ENCODE peak calls at places on chromosomes 3 and 15, in eight cellular contexts. One of them, this sample, is unnamed.

GRCh38 chr3:51681453-51681852 is 10.4 kb downstream of the TEX264 start:
- DNase-seq in RWPE2: no peak
- DNase-seq in spleen: peak; percentile 90
- DNase-seq in RWPE1: peak; percentile 52
- DNase-seq in thoracic aorta: no peak
- DNase-seq in psoas muscle: no peak
- DNase-seq in CD4-positive, alpha-beta T cell: peak; percentile 53
- DNase-seq in mesothelial cell of epicardium: no peak
- DNase-seq in this sample: no peak

GRCh38 chr15:70172561-70172960 is 74.8 kb upstream of the TLE3 start:
- DNase-seq in RWPE2: no peak
- DNase-seq in spleen: no peak
- DNase-seq in RWPE1: no peak
- DNase-seq in thoracic aorta: no peak
- DNase-seq in psoas muscle: no peak
- DNase-seq in CD4-positive, alpha-beta T cell: no peak
- DNase-seq in mesothelial cell of epicardium: no peak
- DNase-seq in this sample: no peak

GRCh38 chr15:36589971-36590370 is 10.5 kb downstream of the CDIN1 start:
- DNase-seq in RWPE2: no peak
- DNase-seq in spleen: no peak
- DNase-seq in RWPE1: no peak
- DNase-seq in thoracic aorta: no peak
- DNase-seq in psoas muscle: no peak
- DNase-seq in CD4-positive, alpha-beta T cell: no peak
- DNase-seq in mesothelial cell of epicardium: no peak
- DNase-seq in this sample: no peak

GRCh38 chr15:55319537-55320325 is 709 bp downstream of the PIGB start:
- DNase-seq in RWPE2: no peak
- DNase-seq in spleen: no peak
- DNase-seq in RWPE1: no peak
- DNase-seq in thoracic aorta: no peak
- DNase-seq in psoas muscle: no peak
- DNase-seq in CD4-positive, alpha-beta T cell: no peak
- DNase-seq in mesothelial cell of epicardium: no peak
- DNase-seq in this sample: no peak

GRCh38 chr15:62404194-62404985 is 239.3 kb upstream of the C2CD4B start:
- DNase-seq in RWPE2: no peak
- DNase-seq in spleen: no peak
- DNase-seq in RWPE1: no peak
- DNase-seq in thoracic aorta: no peak
- DNase-seq in psoas muscle: no peak
- DNase-seq in CD4-positive, alpha-beta T cell: no peak
- DNase-seq in mesothelial cell of epicardium: no peak
- DNase-seq in this sample: no peak

GRCh38 chr15:101464999-101465669 is 24.4 kb downstream of the PCSK6 start:
- DNase-seq in RWPE2: no peak
- DNase-seq in spleen: no peak
- DNase-seq in RWPE1: no peak
- DNase-seq in thoracic aorta: no peak
- DNase-seq in psoas muscle: no peak
- DNase-seq in CD4-positive, alpha-beta T cell: no peak
- DNase-seq in mesothelial cell of epicardium: no peak
- DNase-seq in this sample: no peak

GRCh38 chr3:157327018-157327417 is 109.6 kb upstream of the PTX3 start:
- DNase-seq in RWPE2: no peak
- DNase-seq in spleen: no peak
- DNase-seq in RWPE1: no peak
- DNase-seq in thoracic aorta: no peak
- DNase-seq in psoas muscle: no peak
- DNase-seq in CD4-positive, alpha-beta T cell: no peak
- DNase-seq in mesothelial cell of epicardium: no peak
- DNase-seq in this sample: no peak

GRCh38 chr3:77051927-77052542 is 12.1 kb downstream of the ROBO2 start:
- DNase-seq in RWPE2: no peak
- DNase-seq in spleen: no peak
- DNase-seq in RWPE1: no peak
- DNase-seq in thoracic aorta: no peak
- DNase-seq in psoas muscle: no peak
- DNase-seq in CD4-positive, alpha-beta T cell: no peak
- DNase-seq in mesothelial cell of epicardium: no peak
- DNase-seq in this sample: no peak

GRCh38 chr3:30006111-30006510 is 600.3 kb upstream of the TGFBR2 start:
- DNase-seq in RWPE2: no peak
- DNase-seq in spleen: no peak
- DNase-seq in RWPE1: no peak
- DNase-seq in thoracic aorta: no peak
- DNase-seq in psoas muscle: no peak
- DNase-seq in CD4-positive, alpha-beta T cell: no peak
- DNase-seq in mesothelial cell of epicardium: no peak
- DNase-seq in this sample: no peak

GRCh38 chr3:134623615-134624245 is 27.1 kb downstream of the KY start:
- DNase-seq in RWPE2: no peak
- DNase-seq in spleen: no peak
- DNase-seq in RWPE1: no peak
- DNase-seq in thoracic aorta: no peak
- DNase-seq in psoas muscle: no peak
- DNase-seq in CD4-positive, alpha-beta T cell: no peak
- DNase-seq in mesothelial cell of epicardium: peak; percentile 14
- DNase-seq in this sample: no peak

GRCh38 chr3:109944836-109945235 is 607.5 kb upstream of the DPPA4 start:
- DNase-seq in RWPE2: no peak
- DNase-seq in spleen: no peak
- DNase-seq in RWPE1: no peak
- DNase-seq in thoracic aorta: no peak
- DNase-seq in psoas muscle: no peak
- DNase-seq in CD4-positive, alpha-beta T cell: no peak
- DNase-seq in mesothelial cell of epicardium: no peak
- DNase-seq in this sample: no peak

GRCh38 chr15:67082007-67082536 is 16.7 kb downstream of the SMAD3 start:
- DNase-seq in RWPE2: no peak
- DNase-seq in spleen: peak; percentile 84
- DNase-seq in RWPE1: no peak
- DNase-seq in thoracic aorta: no peak
- DNase-seq in psoas muscle: no peak
- DNase-seq in CD4-positive, alpha-beta T cell: peak; percentile 66
- DNase-seq in mesothelial cell of epicardium: no peak
- DNase-seq in this sample: no peak

GRCh38 chr3:96814581-96815567 is at the start of gene EPHA6:
- DNase-seq in RWPE2: no peak
- DNase-seq in spleen: peak; percentile 62
- DNase-seq in RWPE1: no peak
- DNase-seq in thoracic aorta: no peak
- DNase-seq in psoas muscle: no peak
- DNase-seq in CD4-positive, alpha-beta T cell: no peak
- DNase-seq in mesothelial cell of epicardium: peak; percentile 46
- DNase-seq in this sample: peak; percentile 32

GRCh38 chr15:69172854-69173253 is 12.4 kb downstream of the GLCE start:
- DNase-seq in RWPE2: no peak
- DNase-seq in spleen: no peak
- DNase-seq in RWPE1: peak; percentile 40
- DNase-seq in thoracic aorta: no peak
- DNase-seq in psoas muscle: no peak
- DNase-seq in CD4-positive, alpha-beta T cell: no peak
- DNase-seq in mesothelial cell of epicardium: no peak
- DNase-seq in this sample: no peak

GRCh38 chr3:60992395-60992794 is 258.9 kb downstream of the FHIT start:
- DNase-seq in RWPE2: no peak
- DNase-seq in spleen: no peak
- DNase-seq in RWPE1: no peak
- DNase-seq in thoracic aorta: no peak
- DNase-seq in psoas muscle: peak; percentile 16
- DNase-seq in CD4-positive, alpha-beta T cell: no peak
- DNase-seq in mesothelial cell of epicardium: no peak
- DNase-seq in this sample: peak; percentile 14

GRCh38 chr3:107525101-107525953 is 2.6 kb downstream of the BBX start:
- DNase-seq in RWPE2: peak; percentile 49
- DNase-seq in spleen: peak; percentile 86
- DNase-seq in RWPE1: peak; percentile 10
- DNase-seq in thoracic aorta: no peak
- DNase-seq in psoas muscle: peak; percentile 51
- DNase-seq in CD4-positive, alpha-beta T cell: peak; percentile 3
- DNase-seq in mesothelial cell of epicardium: peak; percentile 56
- DNase-seq in this sample: peak; percentile 44

GRCh38 chr3:30458781-30459180 is 147.6 kb upstream of the TGFBR2 start:
- DNase-seq in RWPE2: no peak
- DNase-seq in spleen: no peak
- DNase-seq in RWPE1: no peak
- DNase-seq in thoracic aorta: no peak
- DNase-seq in psoas muscle: no peak
- DNase-seq in CD4-positive, alpha-beta T cell: no peak
- DNase-seq in mesothelial cell of epicardium: no peak
- DNase-seq in this sample: no peak

GRCh38 chr3:43497905-43498365 is 123.9 kb downstream of the ANO10 start:
- DNase-seq in RWPE2: no peak
- DNase-seq in spleen: no peak
- DNase-seq in RWPE1: peak; percentile 17
- DNase-seq in thoracic aorta: no peak
- DNase-seq in psoas muscle: no peak
- DNase-seq in CD4-positive, alpha-beta T cell: no peak
- DNase-seq in mesothelial cell of epicardium: no peak
- DNase-seq in this sample: no peak

GRCh38 chr15:40578892-40579291 is 9.8 kb downstream of the RPUSD2 start:
- DNase-seq in RWPE2: no peak
- DNase-seq in spleen: no peak
- DNase-seq in RWPE1: no peak
- DNase-seq in thoracic aorta: no peak
- DNase-seq in psoas muscle: no peak
- DNase-seq in CD4-positive, alpha-beta T cell: no peak
- DNase-seq in mesothelial cell of epicardium: no peak
- DNase-seq in this sample: no peak

GRCh38 chr3:10187295-10187876 is 22.7 kb downstream of the IRAK2 start:
- DNase-seq in RWPE2: no peak
- DNase-seq in spleen: no peak
- DNase-seq in RWPE1: no peak
- DNase-seq in thoracic aorta: no peak
- DNase-seq in psoas muscle: no peak
- DNase-seq in CD4-positive, alpha-beta T cell: no peak
- DNase-seq in mesothelial cell of epicardium: no peak
- DNase-seq in this sample: no peak

GRCh38 chr3:10188798-10189556 is 24.3 kb downstream of the IRAK2 start:
- DNase-seq in RWPE2: no peak
- DNase-seq in spleen: no peak
- DNase-seq in RWPE1: no peak
- DNase-seq in thoracic aorta: no peak
- DNase-seq in psoas muscle: peak; percentile 23
- DNase-seq in CD4-positive, alpha-beta T cell: no peak
- DNase-seq in mesothelial cell of epicardium: no peak
- DNase-seq in this sample: no peak

GRCh38 chr3:10192953-10193691 is 28.4 kb downstream of the IRAK2 start:
- DNase-seq in RWPE2: peak; percentile 81
- DNase-seq in spleen: peak; percentile 85
- DNase-seq in RWPE1: peak; percentile 57
- DNase-seq in thoracic aorta: no peak
- DNase-seq in psoas muscle: no peak
- DNase-seq in CD4-positive, alpha-beta T cell: peak; percentile 64
- DNase-seq in mesothelial cell of epicardium: no peak
- DNase-seq in this sample: no peak

GRCh38 chr3:10187944-10188343 is 23.2 kb downstream of the IRAK2 start:
- DNase-seq in RWPE2: no peak
- DNase-seq in spleen: no peak
- DNase-seq in RWPE1: no peak
- DNase-seq in thoracic aorta: no peak
- DNase-seq in psoas muscle: no peak
- DNase-seq in CD4-positive, alpha-beta T cell: no peak
- DNase-seq in mesothelial cell of epicardium: no peak
- DNase-seq in this sample: no peak

DNA sequence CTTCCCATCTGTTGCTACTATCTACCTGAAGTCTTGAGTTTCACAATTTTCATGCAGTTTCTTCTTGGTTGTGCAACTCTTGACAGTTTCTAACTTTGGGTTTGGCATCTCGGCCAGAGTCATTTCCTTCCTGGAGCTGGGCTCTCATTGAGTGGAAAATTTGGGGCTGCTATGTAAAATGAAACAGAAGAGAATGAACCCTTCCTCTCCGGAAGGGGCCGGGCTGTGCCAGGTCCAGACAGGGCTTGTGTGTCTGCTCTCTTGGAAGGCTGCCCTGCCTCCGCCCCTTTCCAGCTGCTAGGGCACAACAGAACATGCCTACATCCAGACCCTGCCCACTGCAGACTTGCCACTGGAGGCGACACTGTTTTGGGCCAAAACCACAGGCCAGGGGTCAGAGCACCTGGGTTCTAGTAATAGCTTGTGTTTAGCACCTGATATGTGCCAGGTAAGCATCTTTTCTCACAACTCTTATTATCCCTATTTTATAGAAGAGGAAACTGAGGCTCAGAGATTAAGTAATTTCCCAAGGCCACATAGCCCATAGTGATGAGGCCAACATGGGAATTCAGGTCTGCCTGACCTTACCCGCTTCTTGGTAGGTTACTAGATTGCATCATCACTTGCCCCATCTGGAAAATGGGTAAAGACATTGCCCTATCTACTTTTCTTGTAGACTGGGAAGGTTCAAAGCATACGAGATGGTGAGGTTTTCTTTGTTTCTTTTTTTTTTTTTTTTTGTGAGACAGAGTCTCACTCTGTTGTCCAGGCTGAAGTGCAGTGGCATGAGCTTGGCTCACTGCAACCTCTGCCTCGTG is 25.0 kb downstream of the IRAK2 start:
- DNase-seq in RWPE2: peak; percentile 97
- DNase-seq in spleen: peak; percentile 92
- DNase-seq in RWPE1: peak; percentile 90
- DNase-seq in thoracic aorta: peak; percentile 92
- DNase-seq in psoas muscle: peak; percentile 92
- DNase-seq in CD4-positive, alpha-beta T cell: peak; percentile 28
- DNase-seq in mesothelial cell of epicardium: no peak
- DNase-seq in this sample: peak; percentile 91
- TF ChIP-seq CTCF in RWPE2: peak; percentile 36
- TF ChIP-seq CTCF in spleen: no peak
- TF ChIP-seq CTCF in RWPE1: no peak
- TF ChIP-seq CTCF in thoracic aorta: no peak
- TF ChIP-seq CTCF in psoas muscle: no peak
- TF ChIP-seq CTCF in CD4-positive, alpha-beta T cell: no peak
- TF ChIP-seq CTCF in mesothelial cell of epicardium: no peak
- TF ChIP-seq CTCF in this sample: peak; percentile 37

GRCh38 chr3:98587654-98588532 is 5.5 kb downstream of the CPOX start:
- DNase-seq in RWPE2: no peak
- DNase-seq in spleen: no peak
- DNase-seq in RWPE1: no peak
- DNase-seq in thoracic aorta: no peak
- DNase-seq in psoas muscle: no peak
- DNase-seq in CD4-positive, alpha-beta T cell: no peak
- DNase-seq in mesothelial cell of epicardium: no peak
- DNase-seq in this sample: no peak
- TF ChIP-seq CTCF in RWPE2: peak; percentile 45
- TF ChIP-seq CTCF in spleen: no peak
- TF ChIP-seq CTCF in RWPE1: no peak
- TF ChIP-seq CTCF in thoracic aorta: no peak
- TF ChIP-seq CTCF in psoas muscle: no peak
- TF ChIP-seq CTCF in CD4-positive, alpha-beta T cell: no peak
- TF ChIP-seq CTCF in mesothelial cell of epicardium: no peak
- TF ChIP-seq CTCF in this sample: peak; percentile 29

GRCh38 chr15:29451201-29451781 is 181.7 kb upstream of the NSMCE3 start:
- DNase-seq in RWPE2: peak; percentile 71
- DNase-seq in spleen: no peak
- DNase-seq in RWPE1: no peak
- DNase-seq in thoracic aorta: no peak
- DNase-seq in psoas muscle: no peak
- DNase-seq in CD4-positive, alpha-beta T cell: no peak
- DNase-seq in mesothelial cell of epicardium: no peak
- DNase-seq in this sample: no peak
- TF ChIP-seq CTCF in RWPE2: peak; percentile 30
- TF ChIP-seq CTCF in spleen: no peak
- TF ChIP-seq CTCF in RWPE1: no peak
- TF ChIP-seq CTCF in thoracic aorta: no peak
- TF ChIP-seq CTCF in psoas muscle: no peak
- TF ChIP-seq CTCF in CD4-positive, alpha-beta T cell: no peak
- TF ChIP-seq CTCF in mesothelial cell of epicardium: no peak
- TF ChIP-seq CTCF in this sample: no peak

GRCh38 chr15:33766329-33766728 is 202.0 kb upstream of the CHRM5 start:
- DNase-seq in RWPE2: no peak
- DNase-seq in spleen: no peak
- DNase-seq in RWPE1: no peak
- DNase-seq in thoracic aorta: no peak
- DNase-seq in psoas muscle: no peak
- DNase-seq in CD4-positive, alpha-beta T cell: no peak
- DNase-seq in mesothelial cell of epicardium: no peak
- DNase-seq in this sample: no peak
- TF ChIP-seq CTCF in RWPE2: peak; percentile 30
- TF ChIP-seq CTCF in spleen: no peak
- TF ChIP-seq CTCF in RWPE1: no peak
- TF ChIP-seq CTCF in thoracic aorta: no peak
- TF ChIP-seq CTCF in psoas muscle: no peak
- TF ChIP-seq CTCF in CD4-positive, alpha-beta T cell: no peak
- TF ChIP-seq CTCF in mesothelial cell of epicardium: no peak
- TF ChIP-seq CTCF in this sample: no peak